ENCODE peak calls at places on chromosomes 1 and 21, in ten cellular contexts. T, I, Z, M, V, D, N, E, X and P are unnamed samples.

GRCh38 chr1:224116131-224116530 is 2.2 kb downstream of the FBXO28 start:
- DNase-seq in T (no peak), I (peak; percentile 72), Z (no peak), M (peak; percentile 31), V (peak; percentile 86), D (peak; percentile 58), N (no peak), E (no peak), X (no peak), P (peak; percentile 69)

GRCh38 chr1:167617100-167617949 is 12.7 kb upstream of the RCSD1 start:
- DNase-seq in T (no peak), I (peak; percentile 16), Z (no peak), M (no peak), V (no peak), D (no peak), N (no peak), E (no peak), X (no peak), P (peak; percentile 78)

GRCh38 chr1:82377201-82377884 is 576.6 kb downstream of the ADGRL2 start:
- DNase-seq in T (no peak), I (no peak), Z (no peak), M (no peak), V (no peak), D (no peak), N (no peak), E (no peak), X (no peak), P (no peak)

GRCh38 chr1:84174051-84174556 is 30.0 kb downstream of the PRKACB start:
- DNase-seq in T (no peak), I (peak; percentile 83), Z (no peak), M (no peak), V (no peak), D (no peak), N (no peak), E (no peak), X (no peak), P (peak; percentile 89)

GRCh38 chr21:20662523-20662922 is 335.7 kb upstream of the NCAM2 start:
- DNase-seq in T (no peak), I (no peak), Z (no peak), M (no peak), V (no peak), D (no peak), N (no peak), E (no peak), X (no peak), P (no peak)

GRCh38 chr1:27570383-27570755 is 33.6 kb downstream of the AHDC1 start:
- DNase-seq in T (no peak), I (no peak), Z (no peak), M (no peak), V (no peak), D (no peak), N (no peak), E (no peak), X (no peak), P (no peak)

GRCh38 chr1:209823143-209824041 is 4.4 kb upstream of the UTP25 start:
- DNase-seq in T (peak; percentile 74), I (peak; percentile 68), Z (peak; percentile 8), M (peak; percentile 61), V (peak; percentile 62), D (peak; percentile 69), N (no peak), E (no peak), X (no peak), P (peak; percentile 69)

GRCh38 chr1:161885013-161885412 is 118.9 kb downstream of the ATF6 start:
- DNase-seq in T (no peak), I (peak; percentile 53), Z (no peak), M (peak; percentile 94), V (peak; percentile 37), D (peak; percentile 18), N (no peak), E (no peak), X (no peak), P (peak; percentile 67)

GRCh38 chr1:51661081-51661518 is 44.2 kb downstream of the OSBPL9 start:
- DNase-seq in T (no peak), I (peak; percentile 58), Z (no peak), M (peak; percentile 81), V (no peak), D (no peak), N (no peak), E (no peak), X (no peak), P (no peak)

GRCh38 chr1:68149110-68149798 is 83.1 kb downstream of the WLS start:
- DNase-seq in T (no peak), I (no peak), Z (no peak), M (no peak), V (no peak), D (no peak), N (no peak), E (no peak), X (no peak), P (no peak)